ENCODE peak calls at places on chromosomes 2 and 18, in four cellular contexts. B, C, S and I are unnamed samples.

GRCh38 chr2:33069894-33070651 is 123.3 kb downstream of the LTBP1 start:
- DNase-seq in B (no peak), C (peak; percentile 47), S (no peak), I (no peak)

GRCh38 chr2:178804791-178805190 is 2.4 kb downstream of the TTN start:
- DNase-seq in B (no peak), C (peak; percentile 58), S (no peak), I (no peak)

GRCh38 chr2:241950878-241951331 is 81.4 kb downstream of the RTP5 start:
- DNase-seq in B (peak; percentile 84), C (peak; percentile 71), S (no peak), I (peak; percentile 69)

GRCh38 chr2:180707867-180708205 is 272.6 kb upstream of the UBE2E3 start:
- DNase-seq in B (no peak), C (no peak), S (no peak), I (peak; percentile 43)

GRCh38 chr2:148416248-148416647 is 228.3 kb upstream of the EPC2 start:
- DNase-seq in B (no peak), C (no peak), S (no peak), I (no peak)

GRCh38 chr2:104766683-104767082 is 87.2 kb upstream of the POU3F3 start:
- DNase-seq in B (no peak), C (no peak), S (no peak), I (no peak)

GRCh38 chr2:65186872-65187851 is 40.5 kb upstream of the ACTR2 start:
- DNase-seq in B (peak; percentile 71), C (peak; percentile 83), S (no peak), I (peak; percentile 87)

GRCh38 chr18:77105021-77105420 is 27.6 kb downstream of the MBP start:
- DNase-seq in B (no peak), C (no peak), S (no peak), I (no peak)

GRCh38 chr18:73752546-73752945 is 395.1 kb downstream of the FBXO15 start:
- DNase-seq in B (no peak), C (no peak), S (no peak), I (no peak)

GRCh38 chr2:1366546-1367134 is 46.6 kb upstream of the TPO start:
- DNase-seq in B (no peak), C (no peak), S (no peak), I (peak; percentile 9)

GRCh38 chr2:164542584-164543021 is 78.7 kb downstream of the GRB14 start:
- DNase-seq in B (no peak), C (no peak), S (no peak), I (no peak)

GRCh38 chr2:127061377-127062273 is 45.3 kb downstream of the BIN1 start:
- DNase-seq in B (no peak), C (no peak), S (no peak), I (no peak)

GRCh38 chr2:15850534-15850933 is 89.8 kb upstream of the MYCN start:
- DNase-seq in B (no peak), C (no peak), S (no peak), I (no peak)

GRCh38 chr18:1998121-1998520 is 573.2 kb downstream of the METTL4 start:
- DNase-seq in B (no peak), C (no peak), S (no peak), I (no peak)

GRCh38 chr18:70411886-70412443 is 123.1 kb downstream of the SOCS6 start:
- DNase-seq in B (no peak), C (no peak), S (no peak), I (no peak)

GRCh38 chr2:118177932-118178331 is 89.7 kb downstream of the INSIG2 start:
- DNase-seq in B (no peak), C (no peak), S (no peak), I (no peak)

GRCh38 chr2:120766758-120767351 is 31.2 kb downstream of the GLI2 start:
- DNase-seq in B (no peak), C (no peak), S (no peak), I (no peak)

GRCh38 chr2:13522917-13523821 is 806.4 kb downstream of the TRIB2 start:
- DNase-seq in B (no peak), C (no peak), S (peak; percentile 88), I (no peak)

GRCh38 chr2:120269076-120269744 is 16.6 kb downstream of the RALB start:
- DNase-seq in B (no peak), C (no peak), S (no peak), I (peak; percentile 22)

GRCh38 chr2:24883946-24884345 is 36.1 kb downstream of the ADCY3 start:
- DNase-seq in B (no peak), C (no peak), S (no peak), I (no peak)

GRCh38 chr2:148244593-148245292 is 223.9 kb downstream of the MBD5 start:
- DNase-seq in B (no peak), C (no peak), S (no peak), I (no peak)

GRCh38 chr2:137228566-137228965 is 463.2 kb downstream of the THSD7B start:
- DNase-seq in B (no peak), C (no peak), S (no peak), I (no peak)

GRCh38 chr2:174350018-174350417 is 15.3 kb downstream of the SP9 start:
- DNase-seq in B (no peak), C (peak; percentile 57), S (no peak), I (no peak)

GRCh38 chr2:95303191-95303914 is 6.2 kb downstream of the KCNIP3 start:
- DNase-seq in B (no peak), C (no peak), S (no peak), I (no peak)

GRCh38 chr2:86298411-86299390 is 38.7 kb downstream of the REEP1 start:
- DNase-seq in B (no peak), C (no peak), S (no peak), I (no peak)

GRCh38 chr2:162890690-162891311 is 52.2 kb upstream of the KCNH7 start:
- DNase-seq in B (peak; percentile 5), C (peak; percentile 18), S (peak; percentile 11), I (peak; percentile 45)

DNA sequence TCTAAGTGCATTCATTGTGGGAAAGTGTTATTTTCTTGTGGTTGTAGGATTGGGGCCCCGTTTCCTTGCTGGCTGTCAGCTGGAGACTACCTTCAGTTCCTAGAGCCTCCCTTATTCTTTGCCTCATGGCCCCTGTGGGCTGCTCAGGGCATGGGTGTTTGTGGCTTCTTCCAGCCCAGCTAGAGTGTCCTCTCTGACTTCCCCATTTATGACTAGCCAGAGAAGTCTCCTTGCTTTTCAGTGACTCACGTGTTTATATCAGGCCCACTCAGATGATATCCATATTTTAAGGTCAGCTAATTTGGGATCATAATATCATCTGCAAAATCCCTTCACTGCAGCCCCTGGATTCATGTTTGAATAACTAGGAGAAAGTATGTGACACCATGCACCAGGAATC is 62.8 kb downstream of the DTNA start:
- DNase-seq in B (no peak), C (no peak), S (no peak), I (no peak)
- TF ChIP-seq SPI1 in B (no peak), C (no peak), S (no peak), I (peak; percentile 83)

DNA sequence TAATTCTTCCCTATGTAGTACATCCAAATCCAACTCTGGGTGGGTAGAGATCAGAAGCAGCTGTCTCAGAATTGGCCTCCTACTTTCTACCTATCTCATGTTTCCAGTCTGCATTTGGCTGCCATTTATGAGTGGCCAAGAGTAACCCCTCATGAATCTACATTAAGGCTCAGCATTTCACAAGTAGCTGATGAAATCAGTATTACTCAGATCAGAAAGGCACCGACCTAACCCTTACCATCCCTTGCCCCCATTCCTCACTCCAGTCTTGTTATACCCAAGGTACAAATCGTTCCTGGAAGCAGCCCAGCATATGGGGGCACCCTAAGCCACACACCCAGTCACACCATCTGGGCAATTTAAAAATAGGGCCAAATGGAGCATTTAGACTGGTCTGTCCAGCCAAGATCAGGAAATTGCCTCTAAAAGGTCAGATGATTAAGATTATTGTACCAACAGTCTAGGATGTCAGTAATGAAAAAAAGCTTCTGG is 37.0 kb downstream of the CD28 start:
- DNase-seq in B (no peak), C (no peak), S (no peak), I (no peak)
- TF ChIP-seq POLR2AphosphoS5 in B (no peak), C (no peak), S (no peak), I (no peak)

GRCh38 chr2:166372046-166372445 is 3.7 kb downstream of the SCN9A start:
- DNase-seq in B (no peak), C (no peak), S (no peak), I (no peak)
- TF ChIP-seq SPI1 in B (no peak), C (no peak), S (no peak), I (no peak)

GRCh38 chr18:58211510-58211909 is 167.5 kb downstream of the NEDD4L start:
- DNase-seq in B (no peak), C (no peak), S (no peak), I (no peak)

GRCh38 chr18:58215005-58215404 is 171.0 kb downstream of the NEDD4L start:
- DNase-seq in B (no peak), C (no peak), S (no peak), I (no peak)

GRCh38 chr18:58213931-58214431 is 170.0 kb downstream of the NEDD4L start:
- DNase-seq in B (no peak), C (no peak), S (no peak), I (no peak)

GRCh38 chr18:58213445-58213844 is 169.4 kb downstream of the NEDD4L start:
- DNase-seq in B (no peak), C (no peak), S (no peak), I (peak; percentile 45)

DNA sequence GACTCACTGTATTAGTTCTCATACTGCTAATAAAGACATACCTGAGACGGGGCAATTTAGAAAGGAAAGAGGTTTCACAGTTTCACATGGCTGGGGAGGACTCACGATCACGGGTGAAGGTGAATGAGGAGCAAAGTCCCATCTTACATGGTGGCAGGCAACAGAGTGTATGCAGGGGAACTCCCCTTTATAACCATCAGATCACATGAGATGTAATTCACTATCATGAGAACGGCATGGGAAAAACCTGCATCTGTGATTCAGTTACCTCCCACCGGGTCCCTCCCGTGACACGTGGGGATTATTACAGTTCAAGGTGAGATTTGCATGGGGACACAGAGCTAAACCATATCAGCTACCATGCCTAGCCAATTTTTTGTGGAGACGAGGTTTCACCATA is 168.2 kb downstream of the NEDD4L start:
- DNase-seq in B (no peak), C (no peak), S (peak; percentile 57), I (no peak)
- TF ChIP-seq POLR2AphosphoS5 in B (no peak), C (no peak), S (no peak), I (no peak)

DNA sequence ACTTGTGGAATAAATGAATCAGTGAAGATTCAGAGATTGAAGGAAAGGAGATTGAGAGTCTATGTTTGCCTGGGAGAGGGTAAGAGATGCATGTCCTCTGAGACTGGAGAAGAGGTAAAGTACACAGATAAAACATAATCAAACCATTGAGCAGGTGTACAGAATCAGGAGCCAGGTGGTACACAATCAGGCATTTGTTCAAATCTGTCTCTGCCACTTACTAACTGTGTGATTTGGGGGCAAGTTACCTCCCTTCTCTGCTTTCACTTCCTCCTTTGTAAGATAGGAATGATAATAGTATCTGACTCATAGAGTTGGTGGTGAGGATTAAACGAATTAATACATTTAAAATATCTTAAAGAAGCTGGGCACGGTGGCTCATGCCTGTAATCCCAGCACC is 94.0 kb downstream of the CDK15 start:
- DNase-seq in B (no peak), C (no peak), S (no peak), I (no peak)
- TF ChIP-seq SPI1 in B (peak; percentile 94), C (no peak), S (peak; percentile 94), I (peak; percentile 23)

GRCh38 chr2:45904931-45905642 is 253.6 kb downstream of the PRKCE start:
- DNase-seq in B (no peak), C (no peak), S (no peak), I (no peak)
- TF ChIP-seq POLR2AphosphoS5 in B (no peak), C (no peak), S (no peak), I (no peak)

GRCh38 chr2:143847257-143847656 is 672.7 kb downstream of the ZEB2 start:
- DNase-seq in B (no peak), C (no peak), S (no peak), I (no peak)
- TF ChIP-seq SPI1 in B (no peak), C (no peak), S (no peak), I (no peak)

GRCh38 chr2:172288603-172289002 is 138.8 kb upstream of the ITGA6 start:
- DNase-seq in B (no peak), C (no peak), S (no peak), I (no peak)
- TF ChIP-seq POLR2AphosphoS5 in B (no peak), C (no peak), S (no peak), I (no peak)